ENCODE peak calls at places on chromosomes 16 and 17, in ten cellular contexts. T is cardiac muscle cell, E is endodermal cell, X is tibial artery, D is prostate gland, W is uterus, P is thoracic aorta, Q is psoas muscle, L is Panc1, O is IMR-90. U is an unnamed sample.

GRCh38 chr17:77432034-77432554 is 291.3 kb downstream of the SEC14L1 start:
- DNase-seq in T (no peak), E (no peak), X (no peak), D (no peak), W (no peak), P (no peak), Q (no peak), L (no peak), O (no peak), U (no peak)

GRCh38 chr17:27466748-27467375 is 10.6 kb downstream of the KSR1 start:
- DNase-seq in T (no peak), E (no peak), X (no peak), D (no peak), W (no peak), P (no peak), Q (no peak), L (no peak), O (no peak), U (peak; percentile 28)

GRCh38 chr17:37702605-37703004 is 42.3 kb downstream of the HNF1B start:
- DNase-seq in T (no peak), E (no peak), X (no peak), D (no peak), W (no peak), P (no peak), Q (no peak), L (no peak), O (peak; percentile 91), U (no peak)

GRCh38 chr17:77027271-77027670 is 113.5 kb upstream of the SEC14L1 start:
- DNase-seq in T (no peak), E (no peak), X (no peak), D (no peak), W (no peak), P (no peak), Q (no peak), L (no peak), O (no peak), U (no peak)

GRCh38 chr17:4953461-4953961 is 2.6 kb downstream of the ENO3 start:
- DNase-seq in T (no peak), E (no peak), X (no peak), D (no peak), W (no peak), P (no peak), Q (peak; percentile 66), L (no peak), O (peak; percentile 76), U (no peak)

GRCh38 chr17:58508341-58509067 is 5.9 kb downstream of the MTMR4 start:
- DNase-seq in T (peak; percentile 66), E (no peak), X (no peak), D (no peak), W (no peak), P (no peak), Q (no peak), L (no peak), O (no peak), U (no peak)

GRCh38 chr16:595942-596735 is 6.3 kb downstream of the RAB40C start:
- DNase-seq in T (no peak), E (no peak), X (no peak), D (no peak), W (no peak), P (no peak), Q (no peak), L (no peak), O (no peak), U (no peak)

GRCh38 chr16:23174622-23175021 is 7.9 kb upstream of the SCNN1G start:
- DNase-seq in T (peak; percentile 65), E (peak; percentile 73), X (no peak), D (no peak), W (no peak), P (no peak), Q (no peak), L (no peak), O (peak; percentile 5), U (peak; percentile 29)

GRCh38 chr16:18950469-18951185 is 24.4 kb upstream of the SMG1 start:
- DNase-seq in T (no peak), E (no peak), X (no peak), D (no peak), W (no peak), P (no peak), Q (no peak), L (no peak), O (no peak), U (no peak)

GRCh38 chr16:56343661-56344517 is 81.5 kb downstream of the AMFR start:
- DNase-seq in T (no peak), E (no peak), X (no peak), D (no peak), W (no peak), P (no peak), Q (no peak), L (no peak), O (no peak), U (no peak)

GRCh38 chr17:80737106-80738019 is 192.7 kb downstream of the RPTOR start:
- DNase-seq in T (no peak), E (peak; percentile 64), X (no peak), D (no peak), W (no peak), P (no peak), Q (no peak), L (no peak), O (no peak), U (no peak)

GRCh38 chr17:18314059-18314730 is 599 bp downstream of the TOP3A start:
- DNase-seq in T (peak; percentile 29), E (no peak), X (no peak), D (peak; percentile 11), W (no peak), P (no peak), Q (no peak), L (no peak), O (peak; percentile 5), U (no peak)

GRCh38 chr16:25124503-25124902 is 13.0 kb downstream of the LCMT1 start:
- DNase-seq in T (no peak), E (no peak), X (no peak), D (no peak), W (no peak), P (no peak), Q (no peak), L (no peak), O (no peak), U (no peak)

GRCh38 chr17:42058018-42058417 is 7.6 kb upstream of the C17orf113 start:
- DNase-seq in T (no peak), E (no peak), X (no peak), D (no peak), W (no peak), P (no peak), Q (no peak), L (no peak), O (no peak), U (no peak)

GRCh38 chr17:82080789-82081464 is 15.3 kb upstream of the DUS1L start:
- DNase-seq in T (no peak), E (no peak), X (no peak), D (no peak), W (no peak), P (no peak), Q (peak; percentile 51), L (no peak), O (no peak), U (no peak)
- TF ChIP-seq CTCF in T (no peak), E (peak; percentile 13), X (no peak), D (no peak), W (no peak), P (no peak), Q (no peak), L (no peak), O (no peak), U (no peak)

DNA sequence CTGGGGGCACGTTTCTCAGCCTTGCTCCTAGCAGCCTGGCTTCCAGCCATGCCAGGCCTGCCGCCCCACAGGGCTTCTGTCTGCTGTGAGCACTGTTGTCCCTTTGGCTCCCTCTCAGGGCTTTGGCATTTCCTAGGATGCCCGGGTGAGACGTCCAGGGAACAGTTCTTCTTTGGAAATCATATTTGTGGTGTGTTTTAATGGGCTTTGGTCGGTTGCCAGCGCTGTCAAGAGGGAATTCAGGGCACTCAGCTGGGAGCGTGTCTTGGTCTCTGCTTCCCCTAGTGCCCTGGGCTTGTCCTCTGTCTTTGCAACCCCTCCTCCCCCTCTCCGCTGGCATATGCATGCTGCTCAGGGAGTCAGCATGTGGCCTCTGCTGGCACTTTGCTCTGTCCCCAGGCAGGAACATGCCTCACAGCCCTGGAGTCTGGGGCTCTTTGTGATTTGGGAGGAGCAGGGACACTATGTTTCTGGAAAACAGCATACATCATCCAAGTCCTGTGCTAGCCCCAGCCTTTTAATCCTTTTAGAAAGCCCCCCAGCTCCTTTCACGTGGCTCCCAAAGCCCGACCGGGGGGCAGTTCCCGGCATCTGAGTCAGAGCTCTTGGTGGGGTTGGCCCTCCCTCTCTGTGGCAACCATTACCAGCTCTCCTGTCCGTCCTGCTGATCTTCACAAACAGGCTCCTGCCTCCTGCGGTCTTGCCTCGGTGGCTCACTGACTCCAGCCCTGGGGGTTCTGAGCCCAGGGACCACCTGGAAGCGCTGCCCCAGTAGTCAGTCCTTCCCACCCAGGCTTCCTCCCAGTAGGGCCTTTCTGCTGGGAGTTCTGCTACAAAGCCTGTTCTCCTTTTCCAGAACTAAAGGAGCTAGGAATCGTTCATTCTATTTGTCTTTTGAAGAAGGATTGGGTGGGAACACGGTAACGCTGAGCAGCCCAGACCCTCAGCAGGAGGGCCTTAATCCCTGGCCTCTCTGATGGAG is 26.7 kb downstream of the SAP30BP start:
- DNase-seq in T (peak; percentile 77), E (peak; percentile 92), X (peak; percentile 87), D (peak; percentile 97), W (peak; percentile 64), P (no peak), Q (peak; percentile 95), L (no peak), O (peak; percentile 56), U (no peak)
- TF ChIP-seq CTCF in T (no peak), E (no peak), X (peak; percentile 23), D (peak; percentile 26), W (no peak), P (no peak), Q (peak; percentile 15), L (no peak), O (peak; percentile 15), U (no peak)

DNA sequence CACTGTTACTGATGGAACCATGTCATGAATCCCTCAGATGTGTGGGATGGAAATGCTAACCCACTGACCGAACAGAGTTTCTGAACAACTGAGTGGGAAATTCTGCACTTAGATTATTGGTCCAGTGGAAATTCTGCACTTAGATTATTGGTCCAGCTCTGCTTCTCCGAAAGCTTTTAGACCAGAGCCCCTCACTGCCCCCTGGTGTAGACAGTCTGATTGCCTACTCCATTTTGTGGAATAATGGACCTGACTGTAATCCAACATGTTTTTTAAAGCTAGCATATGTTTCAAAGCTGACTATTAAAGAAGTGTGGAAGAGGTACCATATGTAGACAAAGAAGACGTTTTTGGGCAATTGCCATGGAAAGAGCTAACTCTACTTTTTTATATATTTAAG is 50.3 kb upstream of the TBX2 start:
- DNase-seq in T (peak; percentile 41), E (peak; percentile 66), X (no peak), D (no peak), W (no peak), P (no peak), Q (no peak), L (no peak), O (no peak), U (peak; percentile 25)
- TF ChIP-seq CTCF in T (peak; percentile 29), E (peak; percentile 71), X (no peak), D (no peak), W (no peak), P (peak; percentile 12), Q (peak; percentile 6), L (no peak), O (peak; percentile 36), U (no peak)

GRCh38 chr17:55845385-55845784 is 94.5 kb downstream of the PCTP start:
- DNase-seq in T (peak; percentile 79), E (peak; percentile 93), X (peak; percentile 59), D (peak; percentile 20), W (peak; percentile 13), P (peak; percentile 2), Q (peak; percentile 81), L (no peak), O (peak; percentile 20), U (peak; percentile 77)
- TF ChIP-seq CTCF in T (peak; percentile 62), E (peak; percentile 89), X (peak; percentile 27), D (peak; percentile 50), W (peak; percentile 58), P (peak; percentile 27), Q (peak; percentile 53), L (no peak), O (peak; percentile 60), U (peak; percentile 28)